ENCODE peak calls at places on chromosome 15, in four cellular contexts. U is sigmoid colon, P is thyroid gland, N is uterus. V is an unnamed sample. For H3K9me3, H3K4me1 and H3K27me3, the result is how much of the 10 kb centered on the place peaks cover.

GRCh38 chr15:23565395-23566069 is at the start of gene MKRN3:
- DNase-seq in N (no peak), P (no peak), U (no peak), V (no peak)

GRCh38 chr15:40454904-40455391 is 14.2 kb downstream of the BAHD1 start:
- DNase-seq in N (no peak), U (no peak), P (no peak), V (no peak)

GRCh38 chr15:101014921-101015841 is 96.0 kb downstream of the LRRK1 start:
- DNase-seq in U (peak), P (peak), N (peak), V (no peak)

GRCh38 chr15:41660235-41661077 is at the start of gene MGA:
- DNase-seq in N (peak), U (peak), P (peak), V (peak)

GRCh38 chr15:99095626-99096025 is 9.3 kb upstream of the SYNM start:
- DNase-seq in P (no peak), U (no peak), N (no peak), V (no peak)

GRCh38 chr15:80379671-80380070 is 24.5 kb upstream of the ARNT2 start:
- DNase-seq in U (no peak), N (no peak), P (no peak), V (no peak)

GRCh38 chr15:51912528-51912927 is 59.0 kb downstream of the LEO1 start:
- DNase-seq in U (no peak), P (no peak), N (no peak), V (no peak)

GRCh38 chr15:99307735-99308134 is 56.5 kb downstream of the LRRC28 start:
- DNase-seq in U (no peak), N (no peak), P (no peak), V (no peak)

GRCh38 chr15:75891895-75892294 is 11.8 kb upstream of the FBXO22 start:
- DNase-seq in U (no peak), P (no peak), N (no peak), V (no peak)

GRCh38 chr15:84034831-84035753 is 200.5 kb upstream of the GOLGA6L4 start:
- DNase-seq in P (no peak), N (no peak), U (no peak), V (no peak)

GRCh38 chr15:31340047-31340446 is 13.4 kb downstream of the KLF13 start:
- DNase-seq in N (no peak), P (no peak), U (no peak), V (no peak)

GRCh38 chr15:64857421-64857820 is 15.7 kb downstream of the PLEKHO2 start:
- DNase-seq in N (no peak), U (no peak), P (peak), V (no peak)

GRCh38 chr15:85128636-85129035 is 147.0 kb downstream of the PDE8A start:
- DNase-seq in U (no peak), N (no peak), P (no peak), V (no peak)

GRCh38 chr15:42511010-42511396 is 15.6 kb downstream of the SNAP23 start:
- DNase-seq in P (no peak), U (no peak), N (no peak), V (no peak)

GRCh38 chr15:43150171-43150929 is 17.0 kb downstream of the TMEM62 start:
- DNase-seq in P (no peak), N (no peak), U (no peak), V (no peak)

GRCh38 chr15:40249477-40250303 is 10.8 kb downstream of the PAK6 start:
- DNase-seq in U (no peak), P (no peak), N (no peak), V (no peak)

GRCh38 chr15:78691873-78692421 is 50.9 kb upstream of the CHRNB4 start:
- DNase-seq in N (no peak), U (no peak), P (no peak), V (no peak)

GRCh38 chr15:83106994-83107840 is at the start of gene TM6SF1:
- DNase-seq in P (peak), U (no peak), N (no peak), V (no peak)

GRCh38 chr15:101258238-101259144 is 6.6 kb upstream of the CHSY1 start:
- DNase-seq in P (peak), U (peak), N (peak), V (no peak)

GRCh38 chr15:65556622-65557021 is 26.4 kb downstream of the HACD3 start:
- DNase-seq in P (no peak), N (no peak), U (no peak), V (no peak)

GRCh38 chr15:97114900-97115763 is 784.6 kb downstream of the NR2F2 start:
- DNase-seq in U (no peak), P (no peak), N (no peak), V (no peak)

GRCh38 chr15:29066848-29067247 is 181.1 kb downstream of the APBA2 start:
- DNase-seq in P (no peak), N (no peak), U (no peak), V (no peak)

GRCh38 chr15:78625621-78626280 is 5.0 kb upstream of the CHRNA3 start:
- DNase-seq in P (peak), U (no peak), N (no peak), V (no peak)

GRCh38 chr15:100714034-100714748 is 111.8 kb downstream of the ASB7 start:
- DNase-seq in P (no peak), N (peak), U (peak), V (no peak)

GRCh38 chr15:66899555-66900350 is 165.6 kb upstream of the SMAD3 start:
- DNase-seq in P (no peak), N (no peak), U (peak), V (no peak)

GRCh38 chr15:38690737-38691332 is 126.2 kb upstream of the RASGRP1 start:
- DNase-seq in P (peak), N (peak), U (no peak), V (no peak)

GRCh38 chr15:47388299-47388698 is 329.0 kb upstream of the SEMA6D start:
- DNase-seq in P (no peak), U (no peak), N (no peak), V (no peak)

DNA sequence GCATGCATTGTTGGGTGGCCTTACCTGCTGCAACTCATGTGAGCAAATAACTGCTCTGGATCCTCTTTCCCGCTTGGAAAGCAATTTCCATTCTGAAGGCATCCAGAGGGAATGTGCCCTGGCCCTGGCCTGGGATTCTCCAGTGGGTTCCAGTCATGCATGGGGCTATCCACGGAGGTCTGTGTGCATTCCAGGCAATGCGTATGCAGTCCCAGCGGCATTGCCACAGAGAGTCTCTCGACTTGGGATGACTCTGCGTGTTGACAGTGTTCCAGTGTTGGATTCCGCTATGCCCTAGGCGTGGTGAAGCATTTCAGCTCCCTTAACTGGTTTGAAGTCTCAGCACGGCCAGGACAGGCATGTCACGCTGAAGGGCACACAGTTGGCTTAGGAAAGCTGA is 113.9 kb downstream of the SNRPN start:
- DNase-seq in U (no peak), P (no peak), N (no peak), V (no peak)
- H3K9me3 ChIP-seq in U (half or more), P (under half), N (under half), V (half or more)

GRCh38 chr15:35007397-35007796 is 19.3 kb upstream of the ZNF770 start:
- DNase-seq in P (no peak), U (no peak), N (no peak), V (no peak)
- H3K4me1 ChIP-seq in P (under half), U (under half), N (under half), V (under half)

GRCh38 chr15:62163847-62164499 is 1.1 kb downstream of the C2CD4B start:
- DNase-seq in U (no peak), N (no peak), P (no peak), V (no peak)
- H3K27me3 ChIP-seq in U (under half), N (under half), P (under half), V (under half)

GRCh38 chr15:69232144-69232543 is 66.6 kb upstream of the PAQR5 start:
- DNase-seq in N (no peak), U (no peak), P (no peak), V (no peak)
- H3K9me3 ChIP-seq in N (under half), U (under half), P (under half), V (under half)

GRCh38 chr15:57436166-57436565 is 59.9 kb downstream of the CGNL1 start:
- DNase-seq in N (no peak), U (no peak), P (no peak), V (no peak)
- H3K4me1 ChIP-seq in N (under half), U (under half), P (under half), V (under half)

GRCh38 chr15:73748731-73749130 is 4.4 kb downstream of the INSYN1 start:
- DNase-seq in U (no peak), N (no peak), P (no peak), V (no peak)
- H3K27me3 ChIP-seq in U (under half), N (under half), P (under half), V (under half)

DNA sequence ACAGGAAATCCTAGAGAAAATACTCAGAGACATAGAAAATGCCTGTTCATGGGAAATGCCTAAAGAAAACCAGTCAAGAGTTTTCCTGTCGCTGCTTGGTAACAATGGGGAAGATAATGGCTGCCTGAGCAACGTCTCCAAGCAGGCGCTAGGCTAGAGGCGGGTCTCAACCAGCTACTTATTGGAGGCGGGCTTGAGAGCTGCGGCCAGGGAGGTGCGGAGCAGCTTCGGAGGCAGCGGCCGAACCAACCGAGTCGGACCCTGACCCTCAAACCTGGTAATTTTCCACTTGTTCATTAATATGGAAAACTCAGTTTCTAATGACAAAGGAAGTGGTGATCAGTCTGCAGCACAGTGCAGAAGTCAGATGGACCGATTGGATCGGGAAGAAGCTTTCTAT is 173.1 kb downstream of the DTWD1 start:
- DNase-seq in N (no peak), U (no peak), P (no peak), V (no peak)
- H3K9me3 ChIP-seq in N (under half), U (under half), P (under half), V (under half)